ENCODE peak calls at places on chromosomes 11 and 22, in ten cellular contexts. Q is sigmoid colon, M is heart right ventricle, P is fibroblast of lung, E is colonic mucosa, F is psoas muscle, L is RWPE2, Y is IMR-90, G is body of pancreas, V is PC-9. Z is an unnamed sample.
A peak's percentile ranks its signal among the peaks of the same experiment; 100 is the strongest.

GRCh38 chr11:77129841-77130756 is 2.1 kb downstream of the MYO7A start:
- DNase-seq in Q (no peak), G (no peak), Y (no peak), V (no peak), L (no peak), F (peak; percentile 9), E (no peak), M (no peak), P (no peak), Z (no peak)

GRCh38 chr11:102983491-102983890 is 28.0 kb upstream of the MMP13 start:
- DNase-seq in V (no peak), L (no peak), F (no peak), G (no peak), Q (no peak), M (no peak), P (no peak), E (no peak), Y (no peak), Z (no peak)

GRCh38 chr22:45218974-45219373 is 21.7 kb downstream of the KIAA0930 start:
- DNase-seq in G (no peak), E (no peak), Y (peak; percentile 37), M (no peak), Q (no peak), P (peak; percentile 21), V (no peak), L (no peak), F (no peak), Z (no peak)

GRCh38 chr11:61967924-61968757 is 707 bp upstream of the FTH1 start:
- DNase-seq in V (peak; percentile 38), G (peak; percentile 46), F (peak; percentile 56), M (peak; percentile 73), L (no peak), Q (peak; percentile 76), P (no peak), E (peak; percentile 66), Y (no peak), Z (no peak)

GRCh38 chr11:102950622-102951081 is 4.9 kb downstream of the MMP13 start:
- DNase-seq in F (no peak), E (no peak), Q (no peak), G (no peak), L (no peak), Y (peak; percentile 56), M (no peak), P (no peak), V (peak; percentile 57), Z (no peak)

GRCh38 chr11:36500315-36500721 is 9.8 kb downstream of the TRAF6 start:
- DNase-seq in L (no peak), Q (no peak), F (no peak), P (peak; percentile 95), M (no peak), V (peak; percentile 51), G (no peak), E (peak; percentile 43), Y (peak; percentile 96), Z (peak; percentile 77)

GRCh38 chr11:66341502-66342126 is 3.3 kb downstream of the BRMS1 start:
- DNase-seq in P (no peak), G (no peak), E (no peak), V (no peak), Q (no peak), F (no peak), L (no peak), Y (no peak), M (no peak), Z (no peak)

GRCh38 chr11:44886765-44887164 is 63.9 kb downstream of the TP53I11 start:
- DNase-seq in E (no peak), Y (peak; percentile 86), P (peak; percentile 84), V (no peak), G (no peak), M (no peak), F (no peak), L (no peak), Q (no peak), Z (peak; percentile 52)

GRCh38 chr11:130115218-130115617 is 44.4 kb upstream of the ST14 start:
- DNase-seq in P (peak; percentile 50), L (no peak), Q (no peak), Y (peak; percentile 41), E (no peak), G (peak; percentile 21), V (peak; percentile 55), M (no peak), F (no peak), Z (peak; percentile 10)

GRCh38 chr22:42902875-42903510 is 45.9 kb upstream of the ARFGAP3 start:
- DNase-seq in Y (peak; percentile 87), M (no peak), L (no peak), Q (peak; percentile 89), V (no peak), G (no peak), P (no peak), E (no peak), F (no peak), Z (peak; percentile 66)

GRCh38 chr11:130068546-130068985 is 1.1 kb upstream of the APLP2 start:
- DNase-seq in P (no peak), M (no peak), V (peak; percentile 69), Q (no peak), G (no peak), L (no peak), F (no peak), E (no peak), Y (no peak), Z (no peak)

GRCh38 chr11:70326365-70326803 is 55.9 kb downstream of the PPFIA1 start:
- DNase-seq in G (no peak), Q (peak; percentile 75), L (no peak), F (no peak), E (peak; percentile 29), Y (peak; percentile 70), P (no peak), V (no peak), M (no peak), Z (peak; percentile 33)

GRCh38 chr11:70326843-70327242 is 56.4 kb downstream of the PPFIA1 start:
- DNase-seq in E (no peak), G (no peak), F (no peak), M (no peak), P (no peak), Y (no peak), V (no peak), L (no peak), Q (no peak), Z (no peak)

GRCh38 chr11:70322653-70323052 is 52.2 kb downstream of the PPFIA1 start:
- DNase-seq in E (no peak), V (no peak), L (no peak), Q (no peak), G (no peak), P (no peak), Y (no peak), F (no peak), M (no peak), Z (no peak)

GRCh38 chr11:70324354-70325115 is 54.0 kb downstream of the PPFIA1 start:
- DNase-seq in P (peak; percentile 56), Y (no peak), Q (no peak), F (no peak), E (no peak), M (no peak), V (no peak), L (no peak), G (no peak), Z (no peak)

DNA sequence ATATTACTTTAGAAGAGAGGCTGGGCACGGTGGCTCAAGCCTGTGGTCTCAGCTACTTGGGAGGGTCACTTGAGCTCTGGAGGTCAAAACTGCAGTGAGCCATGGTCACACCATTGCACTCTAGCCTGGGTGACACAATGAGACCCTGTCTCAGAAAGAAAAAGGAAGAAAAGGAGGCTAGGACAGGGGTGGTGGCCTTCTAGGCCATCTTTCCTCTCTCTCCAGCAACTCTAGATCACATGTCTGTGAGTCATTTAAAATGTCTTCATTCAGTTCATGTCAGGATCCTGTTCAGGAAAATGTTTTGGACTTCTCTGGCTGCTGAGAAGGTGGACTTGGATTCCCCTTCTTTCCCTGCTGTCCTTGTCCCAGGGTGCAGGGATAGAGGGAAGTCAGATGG is 53.3 kb downstream of the PPFIA1 start:
- DNase-seq in V (no peak), L (no peak), E (no peak), Y (peak; percentile 44), G (no peak), P (peak; percentile 41), Q (no peak), M (no peak), F (no peak), Z (no peak)
- TF ChIP-seq CTCF in V (no peak), L (no peak), E (no peak), Y (no peak), G (no peak), P (no peak), Q (no peak), M (no peak), F (no peak), Z (no peak)

DNA sequence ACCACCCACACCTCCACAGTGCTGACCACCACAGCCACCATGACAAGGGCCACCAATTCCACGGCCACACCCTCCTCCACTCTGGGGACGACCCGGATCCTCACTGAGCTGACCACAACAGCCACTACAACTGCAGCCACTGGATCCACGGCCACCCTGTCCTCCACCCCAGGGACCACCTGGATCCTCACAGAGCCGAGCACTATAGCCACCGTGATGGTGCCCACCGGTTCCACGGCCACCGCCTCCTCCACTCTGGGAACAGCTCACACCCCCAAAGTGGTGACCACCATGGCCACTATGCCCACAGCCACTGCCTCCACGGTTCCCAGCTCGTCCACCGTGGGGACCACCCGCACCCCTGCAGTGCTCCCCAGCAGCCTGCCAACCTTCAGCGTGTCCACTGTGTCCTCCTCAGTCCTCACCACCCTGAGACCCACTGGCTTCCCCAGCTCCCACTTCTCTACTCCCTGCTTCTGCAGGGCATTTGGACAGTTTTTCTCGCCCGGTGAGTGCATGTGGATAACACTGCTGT is 28.4 kb downstream of the MUC5B start:
- DNase-seq in P (no peak), E (no peak), M (no peak), F (no peak), G (no peak), V (no peak), L (no peak), Q (no peak), Y (no peak), Z (no peak)
- H3K9me3 ChIP-seq in P (no peaks in the 10 kb centered on the region), E (no peaks in the 10 kb centered on the region), M (no peaks in the 10 kb centered on the region), F (no peaks in the 10 kb centered on the region), G (no peaks in the 10 kb centered on the region), V (no peaks in the 10 kb centered on the region), L (peaks cover 2% of the 10 kb centered on the region), Q (no peaks in the 10 kb centered on the region), Y (peaks cover 14% of the 10 kb centered on the region), Z (peaks cover 83% of the 10 kb centered on the region)

DNA sequence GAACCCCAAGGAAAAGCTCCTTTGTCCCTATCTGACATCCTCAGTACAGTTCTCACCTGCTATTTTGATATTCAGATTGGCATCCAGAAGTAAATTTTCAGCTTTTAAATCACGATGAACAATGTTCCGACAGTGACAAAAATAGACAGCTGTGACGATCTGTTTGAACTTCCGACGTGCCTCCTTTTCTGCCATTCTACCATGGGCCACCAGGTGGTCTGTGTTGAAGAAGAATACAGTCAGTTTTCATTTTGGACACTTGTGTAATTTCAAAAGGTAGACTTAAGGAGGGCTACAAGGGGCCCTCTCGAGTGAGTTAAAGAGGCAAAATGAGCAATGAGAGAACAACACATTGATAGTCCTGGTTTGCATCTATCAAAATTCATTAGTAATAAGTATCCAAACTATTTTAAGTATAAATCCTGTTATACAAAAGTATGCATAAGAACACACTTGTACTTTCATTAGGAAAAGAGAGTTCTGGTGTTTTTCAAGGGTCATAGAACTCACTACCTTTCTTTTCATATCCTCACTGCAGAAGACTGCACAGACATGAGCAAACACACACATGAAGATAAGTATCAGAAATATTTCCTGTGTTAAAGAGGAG is 89.8 kb upstream of the APOA1 start:
- DNase-seq in V (no peak), E (no peak), F (no peak), P (no peak), L (no peak), M (no peak), Q (no peak), Y (no peak), G (peak; percentile 30), Z (no peak)
- TF ChIP-seq CTCF in V (peak; percentile 56), E (no peak), F (peak; percentile 39), P (peak; percentile 41), L (peak; percentile 27), M (peak; percentile 15), Q (peak; percentile 31), Y (peak; percentile 15), G (peak; percentile 39), Z (peak; percentile 47)

GRCh38 chr11:3357994-3358676 is 20.8 kb downstream of the ZNF195 start:
- DNase-seq in Y (no peak), E (no peak), V (no peak), Q (no peak), G (no peak), P (no peak), L (no peak), F (no peak), M (no peak), Z (no peak)
- H3K9me3 ChIP-seq in Y (peaks cover 76% of the 10 kb centered on the region), E (peaks cover 20% of the 10 kb centered on the region), V (peaks cover 25% of the 10 kb centered on the region), Q (peaks cover 27% of the 10 kb centered on the region), G (no peaks in the 10 kb centered on the region), P (peaks cover 8% of the 10 kb centered on the region), L (peaks cover 48% of the 10 kb centered on the region), F (peaks cover 79% of the 10 kb centered on the region), M (peaks cover 63% of the 10 kb centered on the region), Z (peaks cover 61% of the 10 kb centered on the region)